ENCODE peak calls at places on chromosomes 13 and 19, in six cellular contexts. Y, U, N, Z, M and J are unnamed samples.

GRCh38 chr19:54684537-54684936 is 21.8 kb downstream of the LILRB4 start:
- DNase-seq in Y (no peak), U (peak), N (peak), Z (no peak), M (peak), J (no peak)

GRCh38 chr13:108963276-108963810 is 333.9 kb downstream of the MYO16 start:
- DNase-seq in Y (no peak), U (no peak), N (no peak), Z (no peak), M (no peak), J (no peak)

GRCh38 chr19:1067341-1068103 is 555 bp downstream of the ARHGAP45 start:
- DNase-seq in Y (no peak), U (peak), N (peak), Z (no peak), M (no peak), J (no peak)

GRCh38 chr19:45643024-45643926 is 4.1 kb upstream of the EML2 start:
- DNase-seq in Y (peak), U (peak), N (peak), Z (peak), M (peak), J (peak)

GRCh38 chr13:26956532-26957142 is 196.1 kb upstream of the GPR12 start:
- DNase-seq in Y (no peak), U (peak), N (no peak), Z (no peak), M (no peak), J (no peak)

GRCh38 chr19:27776020-27776419 is 1436.9 kb downstream of the UQCRFS1 start:
- DNase-seq in Y (peak), U (peak), N (peak), Z (no peak), M (no peak), J (no peak)

GRCh38 chr13:110507678-110508381 is 53.7 kb downstream of the RAB20 start:
- DNase-seq in Y (peak), U (no peak), N (peak), Z (no peak), M (no peak), J (no peak)

GRCh38 chr19:764301-764700 is 13.4 kb downstream of the MISP start:
- DNase-seq in Y (no peak), U (no peak), N (no peak), Z (no peak), M (no peak), J (no peak)

GRCh38 chr13:21234537-21234936 is 58.1 kb downstream of the MRPL57 start:
- DNase-seq in Y (no peak), U (no peak), N (no peak), Z (no peak), M (peak), J (no peak)

GRCh38 chr13:74751739-74752138 is 617.5 kb upstream of the KLF12 start:
- DNase-seq in Y (no peak), U (no peak), N (no peak), Z (no peak), M (no peak), J (no peak)

GRCh38 chr13:43894438-43894837 is 14.7 kb downstream of the LACC1 start:
- DNase-seq in Y (no peak), U (peak), N (no peak), Z (no peak), M (no peak), J (no peak)

GRCh38 chr19:41223431-41224234 is 4.6 kb downstream of the AXL start:
- DNase-seq in Y (peak), U (peak), N (no peak), Z (no peak), M (peak), J (peak)

GRCh38 chr19:7552781-7553180 is 17.3 kb downstream of the PNPLA6 start:
- DNase-seq in Y (no peak), U (no peak), N (no peak), Z (no peak), M (no peak), J (no peak)

GRCh38 chr19:47735131-47735530 is 10.2 kb upstream of the NOP53 start:
- DNase-seq in Y (no peak), U (no peak), N (no peak), Z (no peak), M (no peak), J (no peak)

GRCh38 chr13:23618341-23618740 is 48.1 kb downstream of the TNFRSF19 start:
- DNase-seq in Y (peak), U (no peak), N (no peak), Z (no peak), M (no peak), J (peak)

GRCh38 chr13:48562296-48563066 is 29.6 kb upstream of the RCBTB2 start:
- DNase-seq in Y (no peak), U (peak), N (no peak), Z (peak), M (no peak), J (no peak)

GRCh38 chr19:52923782-52924593 is 760 bp upstream of the ZNF888 start:
- DNase-seq in Y (no peak), U (peak), N (peak), Z (no peak), M (peak), J (peak)

GRCh38 chr19:51440846-51441409 is 17.3 kb downstream of the SIGLEC8 start:
- DNase-seq in Y (no peak), U (peak), N (peak), Z (no peak), M (no peak), J (no peak)

GRCh38 chr13:33312150-33312908 is 26.8 kb upstream of the STARD13 start:
- DNase-seq in Y (no peak), U (no peak), N (no peak), Z (no peak), M (peak), J (peak)

GRCh38 chr19:47819841-47820244 is 1.9 kb upstream of the CRX start:
- DNase-seq in Y (no peak), U (no peak), N (no peak), Z (no peak), M (no peak), J (no peak)

GRCh38 chr19:28472111-28472510 is 740.8 kb downstream of the UQCRFS1 start:
- DNase-seq in Y (no peak), U (no peak), N (no peak), Z (no peak), M (no peak), J (no peak)

GRCh38 chr19:44748426-44749254 is at the start of gene BCL3:
- DNase-seq in Y (no peak), U (peak), N (peak), Z (no peak), M (no peak), J (peak)

GRCh38 chr19:18603255-18603957 is 3.2 kb downstream of the CRLF1 start:
- DNase-seq in Y (no peak), U (peak), N (peak), Z (no peak), M (no peak), J (no peak)

GRCh38 chr19:49125025-49125731 is 5.8 kb downstream of the PPFIA3 start:
- DNase-seq in Y (no peak), U (no peak), N (peak), Z (no peak), M (peak), J (no peak)

GRCh38 chr13:112172641-112173171 is 105.8 kb downstream of the SOX1 start:
- DNase-seq in Y (no peak), U (no peak), N (no peak), Z (no peak), M (no peak), J (no peak)

GRCh38 chr13:85194482-85194881 is 604.7 kb downstream of the SLITRK6 start:
- DNase-seq in Y (no peak), U (no peak), N (no peak), Z (no peak), M (no peak), J (no peak)

GRCh38 chr19:55467236-55468053 is 2.9 kb upstream of the C19orf85 start:
- DNase-seq in Y (peak), U (peak), N (peak), Z (no peak), M (peak), J (peak)

GRCh38 chr13:24502567-24503375 is 9.8 kb downstream of the PARP4 start:
- DNase-seq in Y (peak), U (no peak), N (no peak), Z (no peak), M (peak), J (peak)

DNA sequence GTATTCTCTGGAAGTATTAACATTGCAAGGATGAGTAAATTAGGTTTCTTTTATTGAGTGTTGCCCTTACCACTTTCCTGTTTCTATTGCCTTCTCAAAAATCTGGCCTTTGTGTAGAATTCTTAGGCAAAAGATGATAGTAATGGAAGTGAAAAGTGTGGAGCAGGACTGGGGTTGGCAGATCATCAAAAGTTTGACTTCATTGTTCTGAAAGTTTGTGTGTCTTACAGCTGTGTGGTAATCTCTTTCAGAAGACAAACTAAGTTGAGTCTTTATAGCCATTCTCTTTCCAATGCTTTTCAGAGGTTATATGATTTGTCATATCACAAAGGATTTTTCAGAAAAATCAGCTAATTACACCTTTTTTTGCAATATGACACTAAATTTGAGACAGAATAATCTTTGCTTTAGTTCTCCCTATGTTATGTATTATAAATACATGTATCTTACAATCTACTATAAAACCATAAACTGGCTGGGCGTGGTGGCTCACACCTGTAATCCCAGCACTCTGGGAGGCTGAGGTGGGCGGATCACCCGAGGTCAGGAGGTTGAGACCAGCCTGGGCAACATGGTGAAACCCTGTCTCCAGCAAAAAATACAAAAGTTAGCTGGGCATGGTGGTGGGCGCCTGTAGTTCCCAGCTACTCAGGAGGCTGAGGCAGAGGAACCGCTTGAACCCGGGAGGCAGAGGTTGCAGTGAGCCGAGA is 8.7 kb upstream of the KCNRG start:
- DNase-seq in Y (no peak), U (no peak), N (no peak), Z (no peak), M (no peak), J (peak)
- TF ChIP-seq MYC in Y (no peak), U (no peak), N (no peak), Z (no peak), M (no peak), J (no peak)

GRCh38 chr13:50798923-50799322 is 44.6 kb downstream of the DLEU7 start:
- DNase-seq in Y (no peak), U (peak), N (no peak), Z (no peak), M (no peak), J (no peak)
- TF ChIP-seq MYC in Y (no peak), U (no peak), N (no peak), Z (no peak), M (no peak), J (no peak)

GRCh38 chr13:80339841-80340642 is 884 bp downstream of the SPRY2 start:
- DNase-seq in Y (no peak), U (peak), N (peak), Z (no peak), M (peak), J (peak)
- TF ChIP-seq MYC in Y (no peak), U (peak), N (no peak), Z (no peak), M (peak), J (no peak)

GRCh38 chr19:50334741-50335421 is 5.7 kb upstream of the KCNC3 start:
- DNase-seq in Y (no peak), U (no peak), N (no peak), Z (no peak), M (no peak), J (no peak)
- TF ChIP-seq MYC in Y (no peak), U (no peak), N (no peak), Z (no peak), M (no peak), J (no peak)

GRCh38 chr19:13029301-13029880 is 34.1 kb downstream of the NFIX start:
- DNase-seq in Y (no peak), U (no peak), N (no peak), Z (no peak), M (no peak), J (no peak)

GRCh38 chr19:13026478-13026999 is 31.3 kb downstream of the NFIX start:
- DNase-seq in Y (no peak), U (no peak), N (no peak), Z (no peak), M (peak), J (peak)

GRCh38 chr19:13027031-13027430 is 31.8 kb downstream of the NFIX start:
- DNase-seq in Y (no peak), U (no peak), N (no peak), Z (no peak), M (no peak), J (no peak)

GRCh38 chr19:13027557-13027956 is 32.3 kb downstream of the NFIX start:
- DNase-seq in Y (no peak), U (no peak), N (no peak), Z (no peak), M (no peak), J (peak)

GRCh38 chr19:13028027-13028426 is 32.8 kb downstream of the NFIX start:
- DNase-seq in Y (no peak), U (no peak), N (no peak), Z (no peak), M (no peak), J (no peak)
- TF ChIP-seq MYC in Y (no peak), U (no peak), N (no peak), Z (no peak), M (no peak), J (no peak)